ENCODE peak calls at places on chromosomes 16 and 17, in nine cellular contexts. R, O, K, S, M, B, P, Q and J are unnamed samples.

GRCh38 chr17:76556759-76557367 is 17.0 kb downstream of the PRCD start:
- DNase-seq in M (peak; percentile 54), R (peak; percentile 83), Q (peak; percentile 36), K (no peak), S (peak; percentile 51), P (no peak), O (no peak), B (no peak), J (no peak)

GRCh38 chr17:73956595-73957465 is 246.6 kb upstream of the RPL38 start:
- DNase-seq in B (no peak), P (no peak), K (peak; percentile 89), Q (peak; percentile 59), S (no peak), R (peak; percentile 70), M (peak; percentile 58), O (peak; percentile 36), J (no peak)

GRCh38 chr17:49387374-49388289 is 25.6 kb upstream of the ZNF652 start:
- DNase-seq in O (no peak), P (no peak), R (no peak), M (no peak), Q (no peak), K (no peak), S (no peak), B (no peak), J (no peak)

GRCh38 chr17:1635675-1636465 is 7.2 kb upstream of the SLC43A2 start:
- DNase-seq in P (no peak), M (no peak), K (no peak), R (no peak), B (no peak), S (no peak), Q (no peak), O (no peak), J (no peak)

GRCh38 chr17:69441179-69441578 is 26.7 kb downstream of the MAP2K6 start:
- DNase-seq in B (no peak), S (no peak), K (no peak), R (no peak), M (no peak), O (no peak), P (no peak), Q (no peak), J (no peak)

GRCh38 chr17:17467720-17468119 is 9.1 kb upstream of the MED9 start:
- DNase-seq in Q (no peak), P (no peak), B (no peak), R (no peak), M (peak; percentile 8), O (no peak), S (peak; percentile 55), K (no peak), J (no peak)

GRCh38 chr16:1900452-1900774 is 17.8 kb downstream of the HS3ST6 start:
- DNase-seq in S (no peak), M (peak; percentile 94), P (no peak), B (no peak), R (no peak), O (no peak), K (no peak), Q (no peak), J (no peak)

GRCh38 chr16:1770328-1771071 is 843 bp downstream of the NME3 start:
- DNase-seq in B (peak; percentile 42), S (peak; percentile 78), Q (peak; percentile 76), P (no peak), M (peak; percentile 46), K (no peak), O (no peak), R (peak; percentile 80), J (no peak)

GRCh38 chr17:56985371-56986162 is 7.6 kb downstream of the SCPEP1 start:
- DNase-seq in S (no peak), O (no peak), Q (no peak), M (no peak), B (no peak), R (peak; percentile 73), K (no peak), P (no peak), J (no peak)

GRCh38 chr16:67663151-67663876 is 2.6 kb downstream of the PARD6A start:
- DNase-seq in S (peak; percentile 51), R (no peak), Q (no peak), B (no peak), O (no peak), P (no peak), M (no peak), K (peak; percentile 71), J (no peak)

GRCh38 chr17:65039349-65039988 is 17.1 kb downstream of the GNA13 start:
- DNase-seq in P (peak; percentile 27), B (no peak), R (no peak), Q (no peak), S (no peak), M (no peak), O (no peak), K (no peak), J (no peak)